ENCODE peak calls at places on chromosomes 6 and 20, in eight cellular contexts. B is HFFc6; H is activated T-cell treated with anti-CD3 and anti-CD28 coated beads, Interleukin-2, amount 50 U/mL, for 72 hours; R is activated effector memory CD4-positive, alpha-beta T cell treated with anti-CD3 and anti-CD28 coated beads, Interleukin-2, amount 50 U/mL, for 16 hours; X is cardiac fibroblast; M is NAMALWA; O is central memory CD4-positive, alpha-beta T cell; T is mesendoderm. D is an unnamed sample.

GRCh38 chr20:51772236-51772635 is 4.0 kb upstream of the ATP9A start:
- DNase-seq in B (no peak), H (no peak), R (no peak), X (no peak), M (no peak), O (no peak), T (no peak), D (no peak)

GRCh38 chr6:11622156-11622555 is 84.6 kb downstream of the TMEM170B start:
- DNase-seq in B (no peak), H (no peak), R (no peak), X (peak), M (no peak), O (no peak), T (no peak), D (no peak)

GRCh38 chr6:1117530-1118286 is 194.2 kb upstream of the FOXQ1 start:
- DNase-seq in B (no peak), H (no peak), R (no peak), X (no peak), M (no peak), O (no peak), T (no peak), D (no peak)

GRCh38 chr20:5484346-5484745 is 167.6 kb upstream of the PROKR2 start:
- DNase-seq in B (no peak), H (no peak), R (no peak), X (no peak), M (no peak), O (no peak), T (no peak), D (no peak)

GRCh38 chr20:17641520-17641964 is 40.5 kb downstream of the RRBP1 start:
- DNase-seq in B (no peak), H (no peak), R (no peak), X (no peak), M (no peak), O (no peak), T (no peak), D (no peak)

GRCh38 chr6:168376120-168376519 is 56.5 kb upstream of the DACT2 start:
- DNase-seq in B (no peak), H (no peak), R (no peak), X (no peak), M (no peak), O (no peak), T (no peak), D (no peak)

GRCh38 chr6:52545844-52546119 is 31.1 kb downstream of the TRAM2 start:
- DNase-seq in B (no peak), H (no peak), R (no peak), X (no peak), M (no peak), O (no peak), T (no peak), D (no peak)

GRCh38 chr6:17233531-17233930 is 47.6 kb upstream of the RBM24 start:
- DNase-seq in B (peak), H (no peak), R (no peak), X (no peak), M (no peak), O (no peak), T (peak), D (peak)

GRCh38 chr6:134177753-134178229 is 125.4 kb upstream of the SLC2A12 start:
- DNase-seq in B (peak), H (no peak), R (no peak), X (peak), M (peak), O (no peak), T (no peak), D (peak)

D was measured in NB4.